ENCODE peak calls at places on chromosomes 13 and 19, in ten cellular contexts. A is testis; N is right atrium auricular region; Y is ascending aorta; O is CD4-positive, alpha-beta T cell; M is fibroblast of lung; P is cardiac muscle cell; X is PC-3; K is gastrocnemius medialis; U is H9. S is an unnamed sample. For H3K9me3, the result is how much of the 10 kb centered on the place peaks cover.

GRCh38 chr13:109370486-109370885 is 415.9 kb downstream of the IRS2 start:
- DNase-seq in K (no peak), P (no peak), U (no peak), N (no peak), Y (no peak), M (no peak), X (no peak), O (no peak), A (no peak), S (no peak)

GRCh38 chr13:111513766-111514611 is 193.5 kb downstream of the TEX29 start:
- DNase-seq in Y (no peak), U (peak), M (no peak), K (no peak), P (no peak), N (peak), X (no peak), A (peak), O (no peak), S (no peak)

GRCh38 chr19:35446194-35446593 is 1.9 kb upstream of the FFAR2 start:
- DNase-seq in U (no peak), P (no peak), A (no peak), O (no peak), X (no peak), K (no peak), M (no peak), N (no peak), Y (no peak), S (no peak)

GRCh38 chr13:109625156-109625555 is 161.2 kb downstream of the IRS2 start:
- DNase-seq in A (no peak), U (no peak), M (no peak), O (no peak), P (no peak), Y (no peak), X (no peak), N (peak), K (no peak), S (no peak)

GRCh38 chr13:51910508-51910907 is 48.7 kb downstream of the CCDC70 start:
- DNase-seq in N (no peak), A (no peak), U (peak), M (no peak), X (no peak), O (no peak), Y (no peak), P (no peak), K (no peak), S (no peak)

GRCh38 chr19:1896508-1896907 is 8.7 kb upstream of the ADAT3 start:
- DNase-seq in M (no peak), X (no peak), P (no peak), Y (no peak), O (no peak), A (no peak), N (no peak), U (no peak), K (no peak), S (no peak)

GRCh38 chr19:2166741-2167738 is 3.3 kb downstream of the DOT1L start:
- DNase-seq in Y (peak), X (peak), P (no peak), K (peak), N (peak), O (no peak), A (peak), M (peak), U (peak), S (no peak)

GRCh38 chr19:19335408-19336158 is 15.0 kb downstream of the MAU2 start:
- DNase-seq in Y (no peak), A (no peak), O (no peak), P (no peak), X (no peak), K (no peak), N (no peak), M (no peak), U (no peak), S (no peak)

GRCh38 chr19:2612619-2613249 is 89.8 kb downstream of the GNG7 start:
- DNase-seq in P (no peak), O (no peak), N (no peak), U (no peak), K (no peak), A (no peak), Y (no peak), M (no peak), X (no peak), S (no peak)

GRCh38 chr13:76890036-76890435 is 3.8 kb upstream of the KCTD12 start:
- DNase-seq in A (no peak), K (no peak), P (no peak), Y (no peak), O (no peak), N (no peak), U (no peak), X (peak), M (peak), S (no peak)

DNA sequence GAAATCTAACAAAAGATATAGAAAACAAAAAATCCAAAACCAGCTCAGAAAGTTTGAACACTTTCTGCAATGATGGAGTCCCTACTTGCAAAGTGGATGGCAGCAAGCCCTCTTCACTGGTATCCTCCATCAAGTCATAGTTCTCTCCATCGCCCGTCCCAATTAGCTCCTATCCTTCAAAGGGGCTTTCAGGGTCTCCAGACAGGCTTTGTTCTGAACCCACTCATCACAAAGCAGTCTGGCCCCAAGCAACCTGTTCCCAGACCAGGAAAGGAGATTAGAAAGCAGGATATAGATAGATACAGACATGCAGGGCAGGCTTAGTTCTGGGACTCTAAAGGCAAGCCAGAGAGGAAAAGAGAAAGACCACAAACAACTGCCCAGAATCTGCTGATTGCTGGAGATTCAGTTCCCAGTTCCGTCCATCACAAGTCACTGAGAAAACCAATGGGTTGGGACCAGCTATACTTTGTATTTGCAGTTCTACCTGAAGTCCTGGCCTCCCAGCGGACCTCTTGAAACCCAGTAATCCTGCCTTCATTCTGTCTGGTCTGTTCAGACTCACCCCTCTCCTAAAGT is 47.2 kb upstream of the EPHX3 start:
- DNase-seq in K (no peak), X (no peak), N (no peak), A (no peak), U (no peak), M (no peak), O (no peak), P (no peak), Y (no peak), S (no peak)
- H3K27ac ChIP-seq in K (peak), X (no peak), N (peak), A (no peak), U (no peak), M (peak), O (no peak), P (peak), Y (peak), S (peak)

GRCh38 chr19:38932425-38933179 is 1.9 kb downstream of the MRPS12 start:
- DNase-seq in M (peak), P (peak), U (peak), K (no peak), Y (no peak), A (peak), N (no peak), X (peak), O (peak), S (peak)
- TF ChIP-seq CTCF in M (peak), P (peak), U (peak), K (no peak), Y (no peak), A (no peak), N (no peak), X (peak), O (peak), S (peak)

DNA sequence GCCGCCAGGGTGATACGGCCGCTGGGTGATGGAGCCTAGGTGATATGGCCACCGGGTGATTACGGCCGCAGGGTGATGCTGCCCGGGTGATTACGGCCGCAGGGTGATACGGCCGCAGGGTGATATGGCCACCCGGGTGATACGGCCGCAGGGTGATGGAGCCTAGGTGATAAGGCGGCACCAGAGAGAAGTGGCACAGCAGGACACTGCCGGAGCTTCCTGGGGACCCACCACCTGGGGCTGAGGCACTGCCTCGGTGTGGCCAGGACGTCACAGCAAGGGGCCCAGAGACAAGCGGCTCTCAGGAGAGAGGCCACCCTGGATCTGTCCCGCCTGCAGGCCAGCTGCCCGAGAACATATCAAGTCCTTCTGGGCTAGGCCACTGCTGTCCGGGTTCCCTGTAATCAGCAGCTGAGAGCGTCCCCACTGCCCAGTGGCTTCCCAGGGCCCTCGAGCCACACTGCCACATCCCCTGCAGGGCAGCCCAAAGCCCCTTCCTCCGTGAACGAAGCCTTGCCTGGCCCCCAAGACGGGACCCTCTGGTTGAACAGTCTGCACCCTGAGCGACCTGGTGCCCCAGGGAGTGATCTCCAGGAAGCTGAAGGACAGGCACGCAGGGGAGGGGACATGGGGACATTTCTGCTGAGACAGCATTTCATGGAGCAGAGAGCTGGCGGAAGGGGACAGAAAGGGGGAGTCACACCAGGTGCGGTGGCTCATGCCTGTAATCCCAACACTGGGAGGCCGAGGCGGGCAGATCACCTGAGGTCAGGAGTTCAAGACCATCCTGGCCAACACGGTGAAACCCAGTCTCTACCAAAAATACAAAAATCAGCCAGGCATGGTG is 22.1 kb downstream of the ZNF787 start:
- DNase-seq in O (no peak), U (no peak), P (no peak), X (no peak), M (no peak), N (no peak), K (no peak), Y (no peak), A (no peak), S (no peak)
- H3K9me3 ChIP-seq in O (under half), U (under half), P (under half), X (under half), M (under half), N (under half), K (under half), Y (under half), A (under half), S (under half)

GRCh38 chr19:43798546-43799409 is 3.5 kb downstream of the LYPD5 start:
- DNase-seq in A (no peak), P (peak), O (peak), M (peak), Y (no peak), N (no peak), U (peak), K (no peak), X (peak), S (no peak)
- H3K27ac ChIP-seq in A (no peak), P (no peak), O (no peak), M (no peak), Y (no peak), N (no peak), U (no peak), K (no peak), X (no peak), S (no peak)

GRCh38 chr13:67283602-67284001 is 53.5 kb upstream of the PCDH9 start:
- DNase-seq in M (peak), K (no peak), P (no peak), Y (no peak), X (peak), N (no peak), A (no peak), O (no peak), U (no peak), S (no peak)
- TF ChIP-seq CTCF in M (no peak), K (no peak), P (no peak), Y (no peak), X (no peak), N (no peak), A (no peak), O (no peak), U (no peak), S (no peak)

GRCh38 chr19:27718262-27718661 is 1494.7 kb downstream of the UQCRFS1 start:
- DNase-seq in A (no peak), Y (no peak), M (no peak), P (no peak), K (no peak), N (no peak), X (no peak), O (no peak), U (no peak), S (no peak)

GRCh38 chr19:27720155-27720554 is 1492.8 kb downstream of the UQCRFS1 start:
- DNase-seq in P (no peak), X (no peak), Y (no peak), A (no peak), M (no peak), N (no peak), U (no peak), O (no peak), K (no peak), S (no peak)

GRCh38 chr19:27719034-27719433 is 1493.9 kb downstream of the UQCRFS1 start:
- DNase-seq in M (no peak), U (no peak), A (no peak), K (no peak), N (no peak), P (no peak), O (no peak), Y (no peak), X (no peak), S (no peak)

GRCh38 chr19:27716922-27717321 is 1496.0 kb downstream of the UQCRFS1 start:
- DNase-seq in X (no peak), K (no peak), N (no peak), A (no peak), Y (no peak), M (no peak), P (no peak), U (no peak), O (no peak), S (no peak)

GRCh38 chr19:27717825-27718224 is 1495.1 kb downstream of the UQCRFS1 start:
- DNase-seq in Y (no peak), X (no peak), U (no peak), K (no peak), M (no peak), N (no peak), O (no peak), P (no peak), A (no peak), S (no peak)
- H3K9me3 ChIP-seq in Y (under half), X (under half), U (half or more), K (under half), M (under half), N (under half), O (half or more), P (under half), A (under half), S (under half)

GRCh38 chr19:36686365-36687213 is 823 bp upstream of the ZNF567 start:
- DNase-seq in Y (no peak), A (no peak), P (peak), M (no peak), K (no peak), N (no peak), U (no peak), O (no peak), X (peak), S (no peak)
- H3K27ac ChIP-seq in Y (peak), A (no peak), P (peak), M (peak), K (peak), N (peak), U (no peak), O (peak), X (no peak), S (no peak)

DNA sequence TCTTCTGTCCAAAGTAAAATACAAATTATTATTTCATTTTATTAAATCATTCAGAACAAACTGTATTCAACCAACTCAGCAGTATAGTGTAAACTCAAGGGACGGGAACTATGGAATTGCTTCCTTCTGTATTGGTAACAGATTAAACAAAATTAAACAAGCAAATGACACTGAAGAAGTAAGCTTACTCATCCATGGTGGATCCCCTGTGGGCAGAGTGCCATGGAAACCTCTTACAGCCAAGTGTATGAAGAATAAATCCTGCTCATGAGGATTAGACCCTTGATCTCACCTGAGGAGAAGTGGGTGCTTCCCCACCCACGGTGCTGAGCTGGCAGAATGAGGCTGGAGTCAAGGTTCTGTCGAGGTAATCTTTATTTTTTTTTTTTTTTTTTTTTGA is 18.0 kb upstream of the RFXAP start:
- DNase-seq in M (no peak), P (no peak), O (no peak), K (no peak), Y (no peak), N (no peak), U (no peak), X (peak), A (no peak), S (no peak)
- TF ChIP-seq CTCF in M (no peak), P (no peak), O (no peak), K (no peak), Y (no peak), N (no peak), U (no peak), X (no peak), A (no peak), S (no peak)

DNA sequence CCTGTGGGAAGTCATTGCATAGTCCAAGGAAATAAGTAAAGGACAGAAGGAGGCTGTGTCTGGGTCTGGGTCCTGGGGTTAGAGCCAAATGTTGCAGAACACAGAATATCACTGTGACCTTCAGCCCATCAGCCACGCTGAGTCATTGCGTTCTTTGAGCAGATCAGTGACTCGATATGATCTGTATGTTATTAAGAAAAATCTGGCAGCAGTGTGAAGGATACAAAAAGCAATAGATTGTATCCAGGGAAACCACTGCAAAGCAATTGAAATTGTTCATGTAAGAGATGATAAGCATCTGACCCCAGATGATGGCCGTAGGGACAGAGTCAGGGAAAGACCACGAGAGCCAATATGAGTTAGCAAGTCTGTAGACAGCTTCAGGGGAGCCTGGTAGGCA is 1575.1 kb upstream of the SLC10A2 start:
- DNase-seq in N (no peak), U (no peak), O (no peak), K (no peak), P (no peak), Y (no peak), X (peak), M (peak), A (no peak), S (no peak)
- H3K9me3 ChIP-seq in N (under half), U (under half), O (under half), K (under half), P (under half), Y (under half), X (under half), M (under half), A (under half), S (under half)

GRCh38 chr13:113724780-113725315 is 34.2 kb upstream of the TMEM255B start:
- DNase-seq in Y (peak), M (peak), U (peak), A (peak), X (peak), K (peak), N (no peak), P (peak), O (peak), S (peak)
- H3K27ac ChIP-seq in Y (peak), M (no peak), U (no peak), A (no peak), X (no peak), K (peak), N (peak), P (peak), O (peak), S (peak)